ENCODE peak calls at places on chromosomes 16 and 17, in seven cellular contexts. X, R, G, M, L, N and H are unnamed samples.

GRCh38 chr17:55727920-55728319 is 5.3 kb upstream of the TMEM100 start:
- DNase-seq in R (no peak), X (no peak), G (no peak), M (no peak), N (no peak), L (no peak), H (no peak)

GRCh38 chr17:78343433-78344201 is 16.3 kb downstream of the SOCS3 start:
- DNase-seq in M (no peak), R (no peak), N (peak; percentile 50), L (peak; percentile 85), X (peak; percentile 53), G (no peak), H (peak; percentile 64)

GRCh38 chr16:57578521-57579360 is 36.3 kb downstream of the ADGRG5 start:
- DNase-seq in M (no peak), X (no peak), R (no peak), G (no peak), N (no peak), L (no peak), H (no peak)

GRCh38 chr16:81095653-81095952 is 592 bp downstream of the GCSH start:
- DNase-seq in L (no peak), M (no peak), G (no peak), X (no peak), N (no peak), R (no peak), H (no peak)

GRCh38 chr17:78381601-78382168 is 3.2 kb downstream of the PGS1 start:
- DNase-seq in R (no peak), G (no peak), L (no peak), M (no peak), X (no peak), N (no peak), H (peak; percentile 87)

GRCh38 chr17:33939959-33940358 is 315.1 kb upstream of the CCL2 start:
- DNase-seq in M (no peak), N (no peak), R (no peak), X (no peak), L (no peak), G (no peak), H (no peak)

GRCh38 chr16:17370233-17371013 is 100.3 kb downstream of the XYLT1 start:
- DNase-seq in M (no peak), N (no peak), L (no peak), R (no peak), X (no peak), G (peak; percentile 69), H (no peak)

GRCh38 chr16:75789237-75789636 is 62.9 kb upstream of the CPHXL start:
- DNase-seq in N (no peak), X (no peak), G (peak; percentile 46), R (no peak), L (no peak), M (no peak), H (no peak)

GRCh38 chr16:83651871-83652270 is 155.9 kb upstream of the HSBP1 start:
- DNase-seq in G (no peak), R (no peak), L (no peak), N (no peak), X (no peak), M (no peak), H (no peak)

GRCh38 chr16:69334696-69335095 is 4.3 kb upstream of the PDF start:
- DNase-seq in G (no peak), R (no peak), L (peak; percentile 40), M (no peak), X (no peak), N (no peak), H (no peak)

GRCh38 chr16:82344157-82344556 is 174.1 kb upstream of the MPHOSPH6 start:
- DNase-seq in M (no peak), L (no peak), R (no peak), N (no peak), X (no peak), G (no peak), H (peak; percentile 65)

GRCh38 chr17:8091033-8091687 is 3.6 kb upstream of the ALOX12B start:
- DNase-seq in N (no peak), L (no peak), X (no peak), R (no peak), G (no peak), M (no peak), H (no peak)

GRCh38 chr17:17363638-17364337 is 60.6 kb downstream of the NT5M start:
- DNase-seq in G (no peak), M (no peak), N (peak; percentile 12), X (no peak), L (peak; percentile 78), R (no peak), H (peak; percentile 80)

GRCh38 chr16:1150511-1150982 is 2.4 kb upstream of the CACNA1H start:
- DNase-seq in X (no peak), R (no peak), N (no peak), M (no peak), L (no peak), G (peak; percentile 47), H (peak; percentile 66)

DNA sequence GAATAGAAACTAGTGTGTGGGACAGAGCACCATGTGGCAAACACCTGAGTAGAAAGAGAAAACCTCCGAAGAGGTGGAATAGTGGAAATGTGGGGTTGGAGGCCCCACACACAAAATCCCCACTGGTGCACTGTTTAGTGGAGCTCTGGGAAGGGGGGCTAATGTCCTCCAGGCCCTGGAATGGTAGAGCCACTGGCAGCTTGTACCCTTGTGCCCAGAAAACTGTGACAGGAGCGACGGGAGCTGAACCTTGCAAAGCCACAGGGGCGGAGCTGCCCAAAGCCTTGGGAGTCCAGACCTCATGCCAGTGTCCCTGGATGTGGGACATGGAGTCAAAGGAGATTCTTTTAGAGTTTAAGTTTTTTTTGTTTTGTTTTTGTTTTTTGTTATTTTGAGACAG is 50.6 kb downstream of the RNF112 start:
- DNase-seq in X (peak; percentile 16), N (no peak), G (no peak), R (no peak), M (no peak), L (no peak), H (peak; percentile 66)
- H3K4me1 ChIP-seq in X (peaks cover 8% of the 10 kb centered on the region), N (no peaks in the 10 kb centered on the region), G (peaks cover 4% of the 10 kb centered on the region), R (peaks cover 6% of the 10 kb centered on the region), M (peaks cover 6% of the 10 kb centered on the region), L (peaks cover 27% of the 10 kb centered on the region), H (peaks cover 26% of the 10 kb centered on the region)

DNA sequence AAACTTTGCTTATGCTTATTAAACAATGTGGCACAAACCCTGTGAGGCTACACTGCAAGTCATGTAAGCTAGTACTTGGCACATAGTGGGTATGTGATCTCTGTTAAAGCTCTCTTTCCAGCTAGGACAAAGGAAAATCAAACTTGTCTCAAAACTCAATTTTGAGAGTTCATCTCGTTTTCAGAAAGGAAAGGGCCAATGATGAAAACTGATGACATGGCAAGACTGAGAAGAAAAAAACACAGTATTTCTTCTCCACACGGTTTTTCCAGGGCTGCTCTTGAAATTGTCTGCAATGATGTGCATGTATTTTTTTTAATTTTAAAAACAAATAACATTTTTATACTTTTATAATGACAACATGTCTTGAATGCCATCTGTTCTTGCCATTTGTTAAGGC is 389.8 kb downstream of the CA10 start:
- DNase-seq in M (no peak), L (no peak), N (no peak), X (no peak), G (no peak), R (no peak), H (no peak)
- H3K27ac ChIP-seq in M (no peak overlapping the region), L (no peak overlapping the region), N (no peak overlapping the region), X (no peak overlapping the region), G (no peak overlapping the region), R (no peak overlapping the region), H (no peak overlapping the region)

GRCh38 chr17:48181653-48182052 is 74.1 kb downstream of the SNX11 start:
- DNase-seq in M (no peak), R (no peak), G (peak; percentile 2), L (no peak), X (peak; percentile 25), N (no peak), H (peak; percentile 82)
- TF ChIP-seq CTCF in M (no peak), R (no peak), G (peak; percentile 5), L (peak; percentile 11), X (peak; percentile 22), N (no peak), H (peak; percentile 86)

GRCh38 chr17:48276776-48277175 is 153.2 kb downstream of the SKAP1 start:
- DNase-seq in X (no peak), R (no peak), G (no peak), M (no peak), N (no peak), L (no peak), H (no peak)

GRCh38 chr17:48282303-48282702 is 147.7 kb downstream of the SKAP1 start:
- DNase-seq in G (no peak), L (no peak), N (no peak), M (no peak), R (no peak), X (no peak), H (no peak)

GRCh38 chr17:48283390-48283789 is 146.6 kb downstream of the SKAP1 start:
- DNase-seq in G (no peak), N (no peak), M (no peak), R (no peak), X (no peak), L (no peak), H (no peak)

GRCh38 chr17:48283907-48284306 is 146.1 kb downstream of the SKAP1 start:
- DNase-seq in N (no peak), L (no peak), G (no peak), R (no peak), M (no peak), X (no peak), H (no peak)

DNA sequence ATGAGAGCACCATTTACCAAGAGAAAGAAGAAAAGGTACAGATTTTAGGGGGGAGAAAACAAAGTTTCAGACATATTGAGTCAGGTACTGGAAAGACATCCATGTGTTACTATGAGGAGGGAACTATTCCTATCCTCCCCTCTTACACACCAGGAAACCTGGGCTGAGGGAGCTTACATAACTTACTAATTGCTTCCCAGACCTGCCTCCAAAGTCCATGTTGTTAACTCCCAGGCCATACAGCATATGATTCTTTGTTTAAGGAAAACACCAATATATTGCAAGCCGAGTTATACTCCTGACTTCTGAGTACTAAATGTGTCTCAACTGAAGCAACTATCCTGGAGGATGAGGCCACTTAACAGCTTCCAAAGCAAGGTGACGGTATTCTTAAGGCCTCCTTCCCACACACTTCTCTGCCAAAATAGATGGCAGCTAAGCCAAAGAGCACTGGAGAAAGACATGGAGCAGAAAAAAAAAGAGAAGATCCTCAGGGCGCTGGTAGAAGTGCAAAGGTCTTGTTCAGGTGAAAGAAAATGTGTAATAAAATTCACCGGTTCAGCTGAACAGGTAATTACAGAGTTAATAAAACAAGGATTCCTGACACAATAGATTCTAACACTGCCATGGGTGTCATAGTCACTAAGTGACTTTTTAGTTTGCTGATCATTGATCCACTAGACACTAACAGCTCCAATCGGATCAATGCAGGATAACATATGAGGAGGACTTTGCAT is 151.1 kb downstream of the SKAP1 start:
- DNase-seq in R (no peak), M (no peak), L (no peak), N (no peak), G (no peak), X (peak; percentile 38), H (no peak)
- H3K4me1 ChIP-seq in R (no peaks in the 10 kb centered on the region), M (peaks cover 9% of the 10 kb centered on the region), L (no peaks in the 10 kb centered on the region), N (no peaks in the 10 kb centered on the region), G (no peaks in the 10 kb centered on the region), X (no peaks in the 10 kb centered on the region), H (no peaks in the 10 kb centered on the region)